ENCODE peak calls at places on chromosomes 1 and 21, in nine cellular contexts. V is HFFc6, X is prostate gland, C is right lobe of liver, E is dorsolateral prefrontal cortex, U is RWPE1, M is foreskin fibroblast, Y is AG04450, P is A549. S is an unnamed sample.

GRCh38 chr1:97632075-97632474 is 288.8 kb downstream of the DPYD start:
- DNase-seq in U (peak; percentile 4), X (no peak), C (no peak), Y (peak; percentile 7), P (no peak), M (peak; percentile 24), E (no peak), V (peak; percentile 6), S (no peak)

GRCh38 chr1:200435200-200435780 is 25.5 kb upstream of the ZNF281 start:
- DNase-seq in Y (no peak), M (peak; percentile 13), U (no peak), E (no peak), P (no peak), V (no peak), C (no peak), X (no peak), S (no peak)

GRCh38 chr1:97384294-97384952 is 536.4 kb downstream of the DPYD start:
- DNase-seq in U (peak; percentile 14), Y (peak; percentile 49), P (no peak), V (peak; percentile 82), M (peak; percentile 79), E (no peak), C (no peak), X (no peak), S (peak; percentile 36)

GRCh38 chr1:3912809-3913685 is 13.0 kb upstream of the C1orf174 start:
- DNase-seq in M (no peak), V (no peak), X (no peak), P (no peak), U (no peak), C (peak; percentile 40), E (no peak), Y (no peak), S (no peak)

GRCh38 chr1:156815307-156815826 is 1.3 kb downstream of the SH2D2A start:
- DNase-seq in P (peak; percentile 27), C (no peak), U (peak; percentile 36), X (no peak), E (no peak), Y (peak; percentile 39), V (peak; percentile 77), M (peak; percentile 95), S (peak; percentile 45)

GRCh38 chr1:15949453-15950245 is 26.3 kb downstream of the ZBTB17 start:
- DNase-seq in X (peak; percentile 72), P (peak; percentile 74), C (peak; percentile 70), Y (peak; percentile 69), U (peak; percentile 95), V (peak; percentile 99), M (peak; percentile 99), E (peak; percentile 61), S (peak; percentile 87)

GRCh38 chr21:40504825-40505224 is 342.1 kb downstream of the DSCAM start:
- DNase-seq in M (no peak), Y (no peak), E (no peak), U (no peak), P (no peak), X (no peak), V (no peak), C (no peak), S (no peak)

GRCh38 chr1:8671313-8671917 is 146.0 kb downstream of the RERE start:
- DNase-seq in E (no peak), X (peak; percentile 37), Y (peak; percentile 56), M (peak; percentile 89), U (peak; percentile 62), V (peak; percentile 59), P (peak; percentile 64), C (no peak), S (peak; percentile 48)

GRCh38 chr1:192506741-192507155 is 68.8 kb upstream of the RGS1 start:
- DNase-seq in Y (no peak), E (no peak), X (no peak), V (peak; percentile 25), M (peak; percentile 64), U (peak; percentile 17), C (no peak), P (peak; percentile 12), S (no peak)

GRCh38 chr1:220371324-220371723 is 99.1 kb upstream of the RAB3GAP2 start:
- DNase-seq in C (no peak), P (no peak), V (no peak), U (no peak), X (no peak), E (no peak), M (no peak), Y (no peak), S (no peak)
- TF ChIP-seq CTCF in C (no peak), P (no peak), V (no peak), U (no peak), X (no peak), E (no peak), M (no peak), Y (no peak), S (no peak)

DNA sequence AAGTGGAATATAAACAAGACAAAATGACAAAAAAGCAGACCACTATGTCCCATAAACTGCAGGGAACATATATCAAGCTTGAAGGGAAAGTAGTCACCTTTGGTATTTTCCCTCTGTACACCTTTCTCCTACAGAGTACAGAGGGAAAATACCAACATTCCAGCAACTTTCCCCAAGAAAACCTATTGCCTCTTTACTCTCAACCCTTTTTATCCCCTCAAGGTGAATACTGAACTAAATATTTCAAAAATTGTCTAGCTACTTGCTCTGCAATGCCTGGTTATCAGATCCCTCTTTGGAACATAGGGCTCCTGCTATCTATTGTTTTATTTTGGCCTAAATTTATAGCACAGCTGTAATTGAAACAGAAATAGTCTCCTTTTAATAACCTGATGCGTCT is 15.8 kb downstream of the CTXND2 start:
- DNase-seq in Y (no peak), C (no peak), M (no peak), X (no peak), E (no peak), V (no peak), U (no peak), P (no peak), S (no peak)
- TF ChIP-seq CTCF in Y (no peak), C (no peak), M (no peak), X (no peak), E (no peak), V (no peak), U (no peak), P (no peak), S (no peak)

GRCh38 chr1:153783233-153784190 is 8.3 kb downstream of the SLC27A3 start:
- DNase-seq in X (peak; percentile 87), P (peak; percentile 95), M (peak; percentile 97), E (peak; percentile 82), U (peak; percentile 96), Y (peak; percentile 73), C (peak; percentile 94), V (peak; percentile 82), S (peak; percentile 82)
- TF ChIP-seq CTCF in X (no peak), P (no peak), M (no peak), E (peak; percentile 41), U (no peak), Y (peak; percentile 12), C (peak; percentile 6), V (no peak), S (no peak)

DNA sequence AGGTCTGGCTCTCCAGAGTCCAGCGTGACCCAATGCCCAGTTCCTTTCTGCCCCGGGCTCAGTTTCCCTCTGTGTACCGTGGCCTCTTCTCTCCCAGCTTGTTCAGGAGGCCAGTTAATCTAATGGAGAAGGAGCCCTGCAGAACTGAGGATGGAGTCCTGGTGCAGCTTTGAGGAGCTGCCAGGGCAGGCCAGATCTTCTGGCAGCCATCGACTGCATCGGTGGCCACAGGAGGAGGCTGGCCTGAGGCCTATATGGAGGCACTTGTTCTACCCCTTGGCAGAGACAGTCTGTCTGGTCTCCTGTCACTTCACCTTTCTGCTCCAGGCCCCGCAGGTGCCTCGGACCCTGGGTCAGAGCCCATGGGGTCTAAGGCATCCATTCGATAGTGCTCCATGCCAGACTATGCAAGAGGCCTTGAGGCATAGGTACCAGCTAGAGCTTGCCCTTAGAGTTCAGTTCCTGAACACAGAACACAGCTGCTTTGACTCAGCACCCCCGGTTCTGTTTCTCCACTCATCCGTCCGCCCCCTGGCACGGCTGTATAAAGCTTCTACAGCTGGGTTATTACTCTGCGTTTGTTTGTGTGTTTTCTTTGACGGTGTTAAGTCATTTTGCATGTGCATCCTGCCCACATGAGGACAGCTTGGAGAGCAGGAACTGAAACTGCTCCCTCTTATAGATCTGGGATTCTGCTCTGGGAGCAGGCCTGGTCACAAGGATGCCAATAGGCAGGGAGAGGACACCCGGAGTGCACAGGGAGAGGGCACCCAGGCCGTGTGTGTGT is 18.5 kb upstream of the LRRN2 start:
- DNase-seq in C (no peak), P (no peak), U (no peak), E (no peak), M (no peak), V (no peak), Y (no peak), X (no peak), S (no peak)
- TF ChIP-seq CTCF in C (no peak), P (no peak), U (no peak), E (no peak), M (no peak), V (no peak), Y (no peak), X (no peak), S (no peak)

DNA sequence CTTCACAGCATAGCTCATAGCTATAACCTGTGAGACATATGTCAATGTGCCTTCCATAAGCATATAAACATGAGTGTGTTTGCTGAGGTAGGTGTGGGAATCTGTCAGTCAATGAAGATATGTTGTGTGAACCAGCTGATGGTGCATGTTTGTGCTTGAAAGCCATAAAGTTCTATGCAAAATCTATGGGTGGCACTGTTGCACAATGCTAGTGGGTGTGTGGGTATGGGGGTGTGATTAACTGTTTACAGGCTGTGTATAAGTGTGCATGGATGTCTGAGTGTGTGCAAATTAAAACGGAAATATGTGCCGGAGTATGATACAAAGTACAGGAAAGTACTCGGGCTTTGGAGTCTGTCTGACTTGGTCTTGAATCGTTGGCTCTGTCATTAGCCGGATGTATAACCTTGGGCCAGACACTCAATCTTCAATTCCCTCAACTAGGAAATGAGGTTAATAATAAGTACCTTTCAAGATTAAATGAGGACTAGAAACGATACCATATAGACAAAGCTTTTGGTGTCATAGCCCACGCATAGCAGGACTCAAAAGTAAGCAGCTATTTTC is 926 bp upstream of the ATP2B4 start:
- DNase-seq in C (no peak), Y (no peak), M (peak; percentile 67), V (no peak), X (peak; percentile 60), E (peak; percentile 56), U (peak; percentile 90), P (no peak), S (no peak)
- TF ChIP-seq CTCF in C (peak; percentile 35), Y (no peak), M (no peak), V (peak; percentile 55), X (no peak), E (peak; percentile 74), U (no peak), P (peak; percentile 42), S (peak; percentile 7)

DNA sequence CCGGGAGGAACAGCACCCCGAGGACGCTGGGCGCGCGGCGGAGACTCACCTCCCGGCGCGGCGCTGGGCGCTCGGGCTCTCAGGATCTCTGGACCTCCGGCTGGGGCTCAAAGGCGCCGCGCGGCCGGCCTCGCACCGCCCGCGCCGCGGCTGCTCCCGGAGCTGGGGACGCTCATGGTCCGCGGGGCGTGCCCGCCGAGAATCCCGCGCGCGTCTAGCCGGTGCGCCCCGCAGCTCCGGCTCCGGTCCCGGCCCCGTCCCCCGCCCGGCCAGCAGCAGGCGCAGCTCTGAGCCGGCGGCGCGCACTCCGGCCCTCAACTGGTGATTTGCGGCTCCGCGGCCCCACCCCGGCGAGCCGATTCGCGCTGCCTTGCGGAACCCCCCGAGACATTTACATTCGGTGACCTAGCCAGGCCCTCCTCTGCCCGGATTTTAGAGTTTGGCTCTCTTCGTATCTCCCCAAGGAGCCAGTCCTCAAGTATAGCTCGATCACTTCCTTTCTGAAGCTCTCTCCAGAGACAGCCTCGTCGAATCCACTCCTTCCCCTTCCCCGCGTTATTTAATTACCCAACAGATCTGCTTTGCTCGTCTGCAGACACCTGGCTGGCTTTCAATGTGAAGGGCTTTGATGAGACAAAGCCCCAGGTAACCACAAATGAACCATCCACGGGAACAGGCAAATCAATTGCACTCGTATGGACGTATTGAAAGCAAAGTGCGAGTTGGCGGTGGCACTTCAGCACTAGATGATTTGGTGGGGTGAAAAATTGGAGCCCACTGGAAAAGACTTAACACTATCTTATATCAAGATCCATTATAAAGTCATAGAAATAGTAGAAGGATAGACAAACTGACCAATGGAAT is at the start of gene BCAR3:
- DNase-seq in M (peak; percentile 93), Y (no peak), C (peak; percentile 75), V (peak; percentile 51), E (no peak), P (no peak), X (peak; percentile 73), U (peak; percentile 75), S (no peak)
- TF ChIP-seq CTCF in M (peak; percentile 19), Y (peak; percentile 20), C (peak; percentile 13), V (peak; percentile 62), E (peak; percentile 16), P (peak; percentile 27), X (no peak), U (peak; percentile 54), S (peak; percentile 10)

S was measured in AG09319.